ENCODE peak calls at places on chromosomes 6 and 20, in eight cellular contexts. X, L, B, A, E, C, H and J are unnamed samples.

GRCh38 chr6:83867527-83868161 is 8.2 kb downstream of the CYB5R4 start:
- DNase-seq in C (no peak), H (no peak), A (peak; percentile 30), L (no peak), E (no peak), B (no peak), X (peak; percentile 2), J (no peak)

GRCh38 chr6:107491059-107491609 is 1.2 kb downstream of the SOBP start:
- DNase-seq in C (peak; percentile 81), E (no peak), A (peak; percentile 63), L (no peak), X (no peak), B (no peak), H (no peak), J (no peak)

GRCh38 chr6:96075826-96076225 is 60.1 kb downstream of the FUT9 start:
- DNase-seq in B (no peak), H (no peak), X (no peak), E (no peak), A (no peak), L (no peak), C (no peak), J (no peak)

GRCh38 chr6:149834513-149835481 is 29.4 kb downstream of the LRP11 start:
- DNase-seq in C (peak; percentile 69), B (no peak), E (peak; percentile 79), X (peak; percentile 58), H (peak; percentile 43), L (no peak), A (peak; percentile 80), J (no peak)

GRCh38 chr6:150806790-150807189 is 58.7 kb upstream of the MTHFD1L start:
- DNase-seq in H (no peak), E (no peak), B (no peak), C (no peak), X (no peak), A (no peak), L (no peak), J (no peak)

GRCh38 chr6:39037082-39037487 is 11.5 kb upstream of the GLP1R start:
- DNase-seq in B (no peak), X (no peak), A (no peak), H (no peak), L (no peak), E (no peak), C (no peak), J (no peak)

GRCh38 chr6:47701374-47701773 is 3.0 kb downstream of the ADGRF4 start:
- DNase-seq in E (no peak), B (peak; percentile 7), X (no peak), A (no peak), L (no peak), C (no peak), H (peak; percentile 6), J (no peak)

GRCh38 chr6:93894521-93894920 is 475.2 kb upstream of the EPHA7 start:
- DNase-seq in X (no peak), C (no peak), H (no peak), E (no peak), L (no peak), A (no peak), B (no peak), J (no peak)

GRCh38 chr6:7252390-7252789 is 60.6 kb downstream of the SSR1 start:
- DNase-seq in C (no peak), X (no peak), L (no peak), E (no peak), B (no peak), H (no peak), A (no peak), J (no peak)

GRCh38 chr6:160240691-160241084 is 17.9 kb downstream of the SLC22A2 start:
- DNase-seq in L (no peak), E (no peak), C (no peak), H (no peak), X (no peak), A (no peak), B (no peak), J (no peak)

GRCh38 chr6:44542401-44543116 is 155.1 kb downstream of the CDC5L start:
- DNase-seq in H (no peak), A (no peak), B (no peak), L (no peak), C (peak; percentile 57), E (peak; percentile 11), X (no peak), J (no peak)

GRCh38 chr6:106643061-106643460 is 13.7 kb downstream of the QRSL1 start:
- DNase-seq in B (no peak), H (no peak), E (no peak), A (no peak), C (no peak), L (no peak), X (no peak), J (no peak)

GRCh38 chr6:2818593-2818992 is 23.1 kb downstream of the SERPINB1 start:
- DNase-seq in H (no peak), A (peak; percentile 88), X (no peak), E (no peak), L (no peak), B (no peak), C (no peak), J (no peak)

GRCh38 chr6:75041381-75041780 is 164.5 kb downstream of the COL12A1 start:
- DNase-seq in E (no peak), X (no peak), L (no peak), C (no peak), H (no peak), A (no peak), B (no peak), J (no peak)

GRCh38 chr20:17790308-17790707 is 90.5 kb downstream of the BANF2 start:
- DNase-seq in L (no peak), B (no peak), H (no peak), E (no peak), X (no peak), A (no peak), C (no peak), J (no peak)

GRCh38 chr6:44534291-44534690 is 146.8 kb downstream of the CDC5L start:
- DNase-seq in X (no peak), H (no peak), B (no peak), A (no peak), C (no peak), L (no peak), E (no peak), J (no peak)

GRCh38 chr6:31622678-31623077 is 2.2 kb downstream of the PRRC2A start:
- DNase-seq in C (peak; percentile 32), E (no peak), B (no peak), L (no peak), A (no peak), X (no peak), H (no peak), J (no peak)

GRCh38 chr6:106510090-106510970 is 119.0 kb downstream of the RTN4IP1 start:
- DNase-seq in L (peak; percentile 31), A (no peak), E (peak; percentile 90), H (no peak), X (peak; percentile 71), B (no peak), C (peak; percentile 78), J (peak; percentile 29)

GRCh38 chr6:111837641-111838500 is 35.4 kb downstream of the FYN start:
- DNase-seq in B (no peak), A (no peak), H (no peak), E (peak; percentile 88), C (no peak), L (no peak), X (no peak), J (no peak)

GRCh38 chr20:30168025-30168799 is 1089.3 kb upstream of the DEFB115 start:
- DNase-seq in H (no peak), X (peak; percentile 35), L (no peak), E (peak; percentile 58), C (peak; percentile 13), A (no peak), B (no peak), J (no peak)

GRCh38 chr6:13763740-13764381 is 50.5 kb downstream of the MCUR1 start:
- DNase-seq in B (peak; percentile 28), L (no peak), X (no peak), C (no peak), H (peak; percentile 54), E (peak; percentile 52), A (no peak), J (no peak)

GRCh38 chr20:61601853-61602252 is 349.8 kb downstream of the CDH4 start:
- DNase-seq in L (no peak), E (no peak), A (no peak), X (no peak), C (no peak), H (no peak), B (no peak), J (no peak)

GRCh38 chr20:15196580-15197255 is 859.3 kb upstream of the FLRT3 start:
- DNase-seq in H (no peak), C (no peak), L (no peak), A (no peak), B (no peak), E (no peak), X (no peak), J (peak; percentile 42)

GRCh38 chr6:28488916-28489365 is 26.7 kb downstream of the GPX6 start:
- DNase-seq in H (no peak), A (peak; percentile 67), C (peak; percentile 43), E (peak; percentile 41), B (no peak), X (no peak), L (no peak), J (no peak)

GRCh38 chr6:2514965-2515543 is 235.7 kb downstream of the MYLK4 start:
- DNase-seq in E (no peak), A (no peak), C (no peak), B (no peak), X (no peak), H (no peak), L (no peak), J (no peak)

GRCh38 chr20:4256886-4257285 is 241.5 kb upstream of the RNF24 start:
- DNase-seq in X (no peak), B (no peak), C (no peak), L (no peak), A (no peak), E (no peak), H (no peak), J (no peak)

GRCh38 chr20:36604952-36605308 is 649 bp upstream of the RAB5IF start:
- DNase-seq in C (no peak), X (peak; percentile 39), A (no peak), E (peak; percentile 81), L (peak; percentile 15), H (peak; percentile 28), B (peak; percentile 47), J (peak; percentile 47)

GRCh38 chr6:157715766-157716171 is 107.3 kb upstream of the SNX9 start:
- DNase-seq in C (peak; percentile 48), A (no peak), E (no peak), H (no peak), L (no peak), X (no peak), B (no peak), J (no peak)

GRCh38 chr6:103183831-103184411 is 1675.8 kb downstream of the HACE1 start:
- DNase-seq in H (no peak), E (no peak), X (no peak), B (no peak), L (no peak), A (no peak), C (peak; percentile 5), J (peak; percentile 29)

GRCh38 chr6:7136859-7137334 is 29.1 kb downstream of the RREB1 start:
- DNase-seq in L (no peak), E (no peak), C (no peak), X (no peak), A (no peak), B (no peak), H (no peak), J (no peak)

GRCh38 chr20:16528078-16528477 is 45.2 kb downstream of the KIF16B start:
- DNase-seq in X (no peak), B (no peak), L (peak; percentile 2), H (no peak), E (no peak), A (no peak), C (no peak), J (peak; percentile 88)

GRCh38 chr20:63132715-63133471 is 83.0 kb downstream of the YTHDF1 start:
- DNase-seq in H (no peak), A (no peak), E (no peak), B (no peak), X (no peak), L (no peak), C (peak; percentile 44), J (no peak)

GRCh38 chr6:11224966-11225463 is 7.5 kb downstream of the NEDD9 start:
- DNase-seq in L (no peak), A (peak; percentile 26), X (no peak), C (no peak), B (no peak), H (no peak), E (no peak), J (no peak)

GRCh38 chr20:51272392-51272791 is 249.5 kb upstream of the KCNG1 start:
- DNase-seq in B (no peak), E (no peak), X (no peak), A (no peak), L (peak; percentile 13), H (no peak), C (no peak), J (no peak)